ENCODE peak calls at places on chromosomes 2 and 18, in seven cellular contexts. One of them, this sample, is unnamed.

GRCh38 chr2:195343942-195344530 is 313.0 kb upstream of the SLC39A10 start:
- DNase-seq in hepatocyte: no peak
- DNase-seq in GM23338: no peak
- DNase-seq in SK-N-SH: no peak
- DNase-seq in PC-3: peak; percentile 41
- DNase-seq in neural progenitor cell: no peak
- DNase-seq in HCT116: no peak
- DNase-seq in this sample: peak; percentile 42

GRCh38 chr2:73952499-73953446 is 26.1 kb downstream of the DGUOK start:
- DNase-seq in hepatocyte: no peak
- DNase-seq in SK-N-SH: no peak
- DNase-seq in GM23338: no peak
- DNase-seq in PC-3: peak; percentile 9
- DNase-seq in neural progenitor cell: no peak
- DNase-seq in HCT116: no peak
- DNase-seq in this sample: peak; percentile 68

GRCh38 chr2:230947908-230948365 is 22.9 kb upstream of the GPR55 start:
- DNase-seq in hepatocyte: no peak
- DNase-seq in GM23338: no peak
- DNase-seq in SK-N-SH: no peak
- DNase-seq in neural progenitor cell: no peak
- DNase-seq in HCT116: no peak
- DNase-seq in PC-3: no peak
- DNase-seq in this sample: no peak

GRCh38 chr18:48845174-48845573 is 105.6 kb downstream of the SMAD7 start:
- DNase-seq in PC-3: no peak
- DNase-seq in HCT116: no peak
- DNase-seq in SK-N-SH: no peak
- DNase-seq in GM23338: no peak
- DNase-seq in hepatocyte: no peak
- DNase-seq in neural progenitor cell: no peak
- DNase-seq in this sample: no peak

GRCh38 chr2:213232649-213233437 is 51.4 kb upstream of the SPAG16 start:
- DNase-seq in HCT116: no peak
- DNase-seq in GM23338: peak; percentile 41
- DNase-seq in neural progenitor cell: peak; percentile 79
- DNase-seq in SK-N-SH: no peak
- DNase-seq in PC-3: no peak
- DNase-seq in hepatocyte: no peak
- DNase-seq in this sample: no peak

GRCh38 chr2:121076885-121077549 is 208.0 kb downstream of the TFCP2L1 start:
- DNase-seq in hepatocyte: peak; percentile 81
- DNase-seq in GM23338: peak; percentile 95
- DNase-seq in SK-N-SH: peak; percentile 67
- DNase-seq in PC-3: peak; percentile 81
- DNase-seq in HCT116: peak; percentile 42
- DNase-seq in neural progenitor cell: peak; percentile 88
- DNase-seq in this sample: peak; percentile 76

GRCh38 chr18:50870138-50870845 is 8.6 kb upstream of the ME2 start:
- DNase-seq in neural progenitor cell: no peak
- DNase-seq in PC-3: peak; percentile 71
- DNase-seq in SK-N-SH: no peak
- DNase-seq in HCT116: peak; percentile 83
- DNase-seq in GM23338: no peak
- DNase-seq in hepatocyte: peak; percentile 32
- DNase-seq in this sample: peak; percentile 89

GRCh38 chr18:8248576-8248975 is 360.7 kb upstream of the RAB12 start:
- DNase-seq in HCT116: no peak
- DNase-seq in GM23338: no peak
- DNase-seq in SK-N-SH: no peak
- DNase-seq in neural progenitor cell: no peak
- DNase-seq in PC-3: no peak
- DNase-seq in hepatocyte: no peak
- DNase-seq in this sample: no peak

GRCh38 chr2:97745474-97746172 is 32.2 kb downstream of the ZAP70 start:
- DNase-seq in neural progenitor cell: no peak
- DNase-seq in PC-3: no peak
- DNase-seq in GM23338: no peak
- DNase-seq in SK-N-SH: no peak
- DNase-seq in hepatocyte: no peak
- DNase-seq in HCT116: no peak
- DNase-seq in this sample: no peak

GRCh38 chr2:11366326-11366741 is 21.9 kb upstream of the ROCK2 start:
- DNase-seq in PC-3: no peak
- DNase-seq in SK-N-SH: no peak
- DNase-seq in HCT116: no peak
- DNase-seq in neural progenitor cell: no peak
- DNase-seq in hepatocyte: no peak
- DNase-seq in GM23338: no peak
- DNase-seq in this sample: no peak

GRCh38 chr2:105515581-105516415 is 116.9 kb upstream of the FHL2 start:
- DNase-seq in HCT116: no peak
- DNase-seq in PC-3: no peak
- DNase-seq in SK-N-SH: no peak
- DNase-seq in hepatocyte: no peak
- DNase-seq in neural progenitor cell: no peak
- DNase-seq in GM23338: no peak
- DNase-seq in this sample: no peak

GRCh38 chr2:102141915-102142828 is at the start of gene IL1R1:
- DNase-seq in neural progenitor cell: peak; percentile 90
- DNase-seq in PC-3: peak; percentile 80
- DNase-seq in hepatocyte: peak; percentile 94
- DNase-seq in GM23338: peak; percentile 70
- DNase-seq in SK-N-SH: peak; percentile 65
- DNase-seq in HCT116: no peak
- DNase-seq in this sample: peak; percentile 97

GRCh38 chr2:145598434-145598833 is 1078.5 kb upstream of the ZEB2 start:
- DNase-seq in HCT116: no peak
- DNase-seq in PC-3: peak; percentile 75
- DNase-seq in hepatocyte: no peak
- DNase-seq in GM23338: no peak
- DNase-seq in SK-N-SH: no peak
- DNase-seq in neural progenitor cell: no peak
- DNase-seq in this sample: peak; percentile 83

GRCh38 chr2:229169751-229170150 is 101.3 kb downstream of the PID1 start:
- DNase-seq in neural progenitor cell: no peak
- DNase-seq in HCT116: no peak
- DNase-seq in GM23338: no peak
- DNase-seq in SK-N-SH: no peak
- DNase-seq in hepatocyte: no peak
- DNase-seq in PC-3: no peak
- DNase-seq in this sample: peak; percentile 12

GRCh38 chr18:51614033-51614432 is 416.6 kb upstream of the MEX3C start:
- DNase-seq in hepatocyte: peak; percentile 87
- DNase-seq in neural progenitor cell: no peak
- DNase-seq in GM23338: no peak
- DNase-seq in SK-N-SH: peak; percentile 42
- DNase-seq in HCT116: no peak
- DNase-seq in PC-3: peak; percentile 67
- DNase-seq in this sample: peak; percentile 50

GRCh38 chr2:230874456-230874855 is 9.7 kb downstream of the ITM2C start:
- DNase-seq in HCT116: no peak
- DNase-seq in SK-N-SH: no peak
- DNase-seq in PC-3: no peak
- DNase-seq in GM23338: no peak
- DNase-seq in hepatocyte: no peak
- DNase-seq in neural progenitor cell: no peak
- DNase-seq in this sample: no peak

GRCh38 chr2:28709101-28709500 is 42.5 kb upstream of the PPP1CB start:
- DNase-seq in HCT116: no peak
- DNase-seq in neural progenitor cell: no peak
- DNase-seq in hepatocyte: peak; percentile 81
- DNase-seq in GM23338: no peak
- DNase-seq in SK-N-SH: no peak
- DNase-seq in PC-3: no peak
- DNase-seq in this sample: peak; percentile 51

GRCh38 chr2:143458258-143458954 is 329.2 kb downstream of the ARHGAP15 start:
- DNase-seq in GM23338: no peak
- DNase-seq in hepatocyte: no peak
- DNase-seq in PC-3: no peak
- DNase-seq in HCT116: no peak
- DNase-seq in SK-N-SH: no peak
- DNase-seq in neural progenitor cell: no peak
- DNase-seq in this sample: peak; percentile 15

GRCh38 chr2:206915136-206915535 is 24.2 kb upstream of the CPO start:
- DNase-seq in GM23338: no peak
- DNase-seq in PC-3: peak; percentile 95
- DNase-seq in hepatocyte: peak; percentile 74
- DNase-seq in neural progenitor cell: no peak
- DNase-seq in HCT116: peak; percentile 68
- DNase-seq in SK-N-SH: no peak
- DNase-seq in this sample: peak; percentile 97

GRCh38 chr2:139720056-139720455 is 939.9 kb upstream of the NXPH2 start:
- DNase-seq in GM23338: no peak
- DNase-seq in hepatocyte: no peak
- DNase-seq in neural progenitor cell: no peak
- DNase-seq in HCT116: no peak
- DNase-seq in SK-N-SH: no peak
- DNase-seq in PC-3: no peak
- DNase-seq in this sample: no peak

GRCh38 chr2:139721454-139721995 is 941.3 kb upstream of the NXPH2 start:
- DNase-seq in neural progenitor cell: peak; percentile 38
- DNase-seq in SK-N-SH: no peak
- DNase-seq in hepatocyte: no peak
- DNase-seq in PC-3: no peak
- DNase-seq in HCT116: no peak
- DNase-seq in GM23338: peak; percentile 56
- DNase-seq in this sample: no peak
- TF ChIP-seq EZH2phosphoT487 in neural progenitor cell: no peak
- TF ChIP-seq EZH2phosphoT487 in SK-N-SH: no peak
- TF ChIP-seq EZH2phosphoT487 in hepatocyte: no peak
- TF ChIP-seq EZH2phosphoT487 in PC-3: no peak
- TF ChIP-seq EZH2phosphoT487 in HCT116: no peak
- TF ChIP-seq EZH2phosphoT487 in GM23338: no peak
- TF ChIP-seq EZH2phosphoT487 in this sample: no peak

GRCh38 chr2:60552851-60553495 is 481 bp downstream of the BCL11A start:
- DNase-seq in hepatocyte: no peak
- DNase-seq in neural progenitor cell: no peak
- DNase-seq in GM23338: no peak
- DNase-seq in PC-3: no peak
- DNase-seq in HCT116: no peak
- DNase-seq in SK-N-SH: no peak
- DNase-seq in this sample: peak; percentile 42
- H2AFZ ChIP-seq in hepatocyte: peak overlapping the region; percentile 90
- H2AFZ ChIP-seq in neural progenitor cell: no peak overlapping the region
- H2AFZ ChIP-seq in GM23338: no peak overlapping the region
- H2AFZ ChIP-seq in PC-3: peak overlapping the region; percentile 83
- H2AFZ ChIP-seq in HCT116: peak overlapping the region; percentile 93
- H2AFZ ChIP-seq in SK-N-SH: peak overlapping the region; percentile 96
- H2AFZ ChIP-seq in this sample: peak overlapping the region; percentile 98

GRCh38 chr2:178908810-178909209 is 101.6 kb upstream of the TTN start:
- DNase-seq in GM23338: no peak
- DNase-seq in neural progenitor cell: no peak
- DNase-seq in HCT116: no peak
- DNase-seq in PC-3: no peak
- DNase-seq in SK-N-SH: no peak
- DNase-seq in hepatocyte: no peak
- DNase-seq in this sample: no peak
- TF ChIP-seq EZH2phosphoT487 in GM23338: no peak
- TF ChIP-seq EZH2phosphoT487 in neural progenitor cell: no peak
- TF ChIP-seq EZH2phosphoT487 in HCT116: no peak
- TF ChIP-seq EZH2phosphoT487 in PC-3: no peak
- TF ChIP-seq EZH2phosphoT487 in SK-N-SH: no peak
- TF ChIP-seq EZH2phosphoT487 in hepatocyte: no peak
- TF ChIP-seq EZH2phosphoT487 in this sample: no peak

GRCh38 chr2:237483018-237483731 is 3.9 kb upstream of the MLPH start:
- DNase-seq in HCT116: no peak
- DNase-seq in SK-N-SH: no peak
- DNase-seq in hepatocyte: peak; percentile 86
- DNase-seq in neural progenitor cell: peak; percentile 45
- DNase-seq in PC-3: peak; percentile 85
- DNase-seq in GM23338: no peak
- DNase-seq in this sample: peak; percentile 79
- H2AFZ ChIP-seq in HCT116: peak overlapping the region; percentile 33
- H2AFZ ChIP-seq in SK-N-SH: peak overlapping the region; percentile 70
- H2AFZ ChIP-seq in hepatocyte: peak overlapping the region; percentile 9
- H2AFZ ChIP-seq in neural progenitor cell: no peak overlapping the region
- H2AFZ ChIP-seq in PC-3: no peak overlapping the region
- H2AFZ ChIP-seq in GM23338: no peak overlapping the region
- H2AFZ ChIP-seq in this sample: peak overlapping the region; percentile 61

GRCh38 chr2:180618570-180618969 is 361.8 kb upstream of the UBE2E3 start:
- DNase-seq in neural progenitor cell: no peak
- DNase-seq in HCT116: no peak
- DNase-seq in hepatocyte: no peak
- DNase-seq in PC-3: no peak
- DNase-seq in GM23338: no peak
- DNase-seq in SK-N-SH: no peak
- DNase-seq in this sample: no peak
- TF ChIP-seq EZH2phosphoT487 in neural progenitor cell: no peak
- TF ChIP-seq EZH2phosphoT487 in HCT116: no peak
- TF ChIP-seq EZH2phosphoT487 in hepatocyte: no peak
- TF ChIP-seq EZH2phosphoT487 in PC-3: no peak
- TF ChIP-seq EZH2phosphoT487 in GM23338: no peak
- TF ChIP-seq EZH2phosphoT487 in SK-N-SH: no peak
- TF ChIP-seq EZH2phosphoT487 in this sample: no peak

GRCh38 chr2:65395621-65396347 is 36.6 kb downstream of the SPRED2 start:
- DNase-seq in hepatocyte: no peak
- DNase-seq in SK-N-SH: no peak
- DNase-seq in neural progenitor cell: no peak
- DNase-seq in HCT116: no peak
- DNase-seq in PC-3: no peak
- DNase-seq in GM23338: no peak
- DNase-seq in this sample: no peak
- H2AFZ ChIP-seq in hepatocyte: no peak overlapping the region
- H2AFZ ChIP-seq in SK-N-SH: no peak overlapping the region
- H2AFZ ChIP-seq in neural progenitor cell: no peak overlapping the region
- H2AFZ ChIP-seq in HCT116: no peak overlapping the region
- H2AFZ ChIP-seq in PC-3: no peak overlapping the region
- H2AFZ ChIP-seq in GM23338: no peak overlapping the region
- H2AFZ ChIP-seq in this sample: no peak overlapping the region

GRCh38 chr2:189574793-189575475 is 5.7 kb downstream of the SLC40A1 start:
- DNase-seq in hepatocyte: peak; percentile 14
- DNase-seq in PC-3: no peak
- DNase-seq in HCT116: no peak
- DNase-seq in neural progenitor cell: no peak
- DNase-seq in SK-N-SH: no peak
- DNase-seq in GM23338: no peak
- DNase-seq in this sample: no peak
- TF ChIP-seq EZH2phosphoT487 in hepatocyte: no peak
- TF ChIP-seq EZH2phosphoT487 in PC-3: no peak
- TF ChIP-seq EZH2phosphoT487 in HCT116: no peak
- TF ChIP-seq EZH2phosphoT487 in neural progenitor cell: no peak
- TF ChIP-seq EZH2phosphoT487 in SK-N-SH: no peak
- TF ChIP-seq EZH2phosphoT487 in GM23338: no peak
- TF ChIP-seq EZH2phosphoT487 in this sample: no peak

DNA sequence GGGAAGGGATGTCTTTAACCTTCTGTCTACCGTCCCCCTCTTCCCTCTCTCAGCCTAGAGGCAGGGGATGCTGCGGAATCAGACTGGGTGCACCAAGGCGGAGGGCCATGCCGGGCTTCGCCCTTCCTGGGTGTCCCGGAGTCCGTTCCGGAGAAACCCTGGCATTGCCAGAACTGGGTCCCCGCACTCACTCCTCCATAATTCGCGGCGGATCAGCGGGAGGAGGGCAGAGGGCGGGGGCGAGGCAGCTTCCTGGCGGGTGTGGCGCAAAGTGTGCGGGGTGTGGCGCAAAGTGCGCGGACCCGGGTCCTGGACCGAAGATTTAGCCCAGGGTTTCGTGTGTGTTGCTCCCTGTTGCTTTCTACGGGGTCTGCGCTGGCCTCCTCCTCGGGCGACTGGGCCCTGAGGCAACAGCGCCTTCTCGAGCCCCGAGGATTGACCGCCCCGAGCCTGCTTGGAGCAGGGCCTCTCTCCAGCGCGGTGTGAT is 12.4 kb upstream of the SKOR2 start:
- DNase-seq in hepatocyte: no peak
- DNase-seq in neural progenitor cell: peak; percentile 65
- DNase-seq in GM23338: peak; percentile 56
- DNase-seq in PC-3: no peak
- DNase-seq in SK-N-SH: peak; percentile 49
- DNase-seq in HCT116: no peak
- DNase-seq in this sample: no peak
- H2AFZ ChIP-seq in hepatocyte: no peak overlapping the region
- H2AFZ ChIP-seq in neural progenitor cell: peak overlapping the region; percentile 97
- H2AFZ ChIP-seq in GM23338: peak overlapping the region; percentile 99
- H2AFZ ChIP-seq in PC-3: no peak overlapping the region
- H2AFZ ChIP-seq in SK-N-SH: no peak overlapping the region
- H2AFZ ChIP-seq in HCT116: no peak overlapping the region
- H2AFZ ChIP-seq in this sample: no peak overlapping the region

This sample was measured in GM23248.